ENCODE peak calls at places on chromosomes 16 and 17, in four cellular contexts. One of them, this sample, is unnamed.

GRCh38 chr17:81354252-81354943 is 40.9 kb upstream of the BAHCC1 start:
- ATAC-seq in heart right ventricle: no peak
- ATAC-seq in stimulated activated naive CD8-positive, alpha-beta T cell treated with anti-CD3 and anti-CD28 coated beads, Interleukin-15, Interleukin-2, amounts not matched to agents 100 U/mL and 50 U/mL, for 24 hours: no peak
- ATAC-seq in RWPE2: no peak
- ATAC-seq in this sample: no peak

GRCh38 chr17:82449883-82450356 is 632 bp downstream of the CYBC1 start:
- ATAC-seq in stimulated activated naive CD8-positive, alpha-beta T cell treated with anti-CD3 and anti-CD28 coated beads, Interleukin-15, Interleukin-2, amounts not matched to agents 100 U/mL and 50 U/mL, for 24 hours: peak; percentile 20
- ATAC-seq in RWPE2: no peak
- ATAC-seq in heart right ventricle: no peak
- ATAC-seq in this sample: peak; percentile 47

GRCh38 chr17:74605361-74605760 is 13.3 kb upstream of the CD300LD start:
- ATAC-seq in RWPE2: peak; percentile 97
- ATAC-seq in heart right ventricle: peak; percentile 46
- ATAC-seq in stimulated activated naive CD8-positive, alpha-beta T cell treated with anti-CD3 and anti-CD28 coated beads, Interleukin-15, Interleukin-2, amounts not matched to agents 100 U/mL and 50 U/mL, for 24 hours: no peak
- ATAC-seq in this sample: no peak

GRCh38 chr17:4645642-4646041 is 4.2 kb upstream of the ALOX15 start:
- ATAC-seq in heart right ventricle: no peak
- ATAC-seq in RWPE2: no peak
- ATAC-seq in stimulated activated naive CD8-positive, alpha-beta T cell treated with anti-CD3 and anti-CD28 coated beads, Interleukin-15, Interleukin-2, amounts not matched to agents 100 U/mL and 50 U/mL, for 24 hours: no peak
- ATAC-seq in this sample: no peak

GRCh38 chr16:23384878-23385277 is 68.1 kb downstream of the COG7 start:
- ATAC-seq in heart right ventricle: no peak
- ATAC-seq in stimulated activated naive CD8-positive, alpha-beta T cell treated with anti-CD3 and anti-CD28 coated beads, Interleukin-15, Interleukin-2, amounts not matched to agents 100 U/mL and 50 U/mL, for 24 hours: no peak
- ATAC-seq in RWPE2: no peak
- ATAC-seq in this sample: no peak

GRCh38 chr16:74874123-74874522 is 99.5 kb upstream of the FA2H start:
- ATAC-seq in heart right ventricle: no peak
- ATAC-seq in stimulated activated naive CD8-positive, alpha-beta T cell treated with anti-CD3 and anti-CD28 coated beads, Interleukin-15, Interleukin-2, amounts not matched to agents 100 U/mL and 50 U/mL, for 24 hours: no peak
- ATAC-seq in RWPE2: no peak
- ATAC-seq in this sample: no peak

GRCh38 chr17:56756536-56756935 is 77.2 kb downstream of the C17orf67 start:
- ATAC-seq in RWPE2: peak; percentile 98
- ATAC-seq in stimulated activated naive CD8-positive, alpha-beta T cell treated with anti-CD3 and anti-CD28 coated beads, Interleukin-15, Interleukin-2, amounts not matched to agents 100 U/mL and 50 U/mL, for 24 hours: peak; percentile 53
- ATAC-seq in heart right ventricle: no peak
- ATAC-seq in this sample: no peak

GRCh38 chr17:58760248-58760647 is 4.6 kb downstream of the PPM1E start:
- ATAC-seq in RWPE2: no peak
- ATAC-seq in stimulated activated naive CD8-positive, alpha-beta T cell treated with anti-CD3 and anti-CD28 coated beads, Interleukin-15, Interleukin-2, amounts not matched to agents 100 U/mL and 50 U/mL, for 24 hours: no peak
- ATAC-seq in heart right ventricle: no peak
- ATAC-seq in this sample: no peak

GRCh38 chr17:42286411-42287295 is 1.6 kb upstream of the STAT5A start:
- ATAC-seq in stimulated activated naive CD8-positive, alpha-beta T cell treated with anti-CD3 and anti-CD28 coated beads, Interleukin-15, Interleukin-2, amounts not matched to agents 100 U/mL and 50 U/mL, for 24 hours: no peak
- ATAC-seq in RWPE2: no peak
- ATAC-seq in heart right ventricle: peak; percentile 30
- ATAC-seq in this sample: no peak

GRCh38 chr16:1093284-1094123 is 2.5 kb downstream of the C1QTNF8 start:
- ATAC-seq in RWPE2: no peak
- ATAC-seq in stimulated activated naive CD8-positive, alpha-beta T cell treated with anti-CD3 and anti-CD28 coated beads, Interleukin-15, Interleukin-2, amounts not matched to agents 100 U/mL and 50 U/mL, for 24 hours: peak; percentile 47
- ATAC-seq in heart right ventricle: no peak
- ATAC-seq in this sample: peak; percentile 45